ENCODE peak calls at places on chromosomes 12 and 14, in nine cellular contexts. L is AG09309, Q is fibroblast of mammary gland, U is heart right ventricle, H is HCT116, X is left ventricle myocardium inferior, P is stomach, W is Peyer's patch, Z is astrocyte. F is an unnamed sample.

GRCh38 chr14:56379956-56380355 is 199.6 kb upstream of the TMEM260 start:
- DNase-seq in X (no peak), Q (peak; percentile 77), U (no peak), L (peak; percentile 39), H (no peak), Z (peak; percentile 38), W (no peak), P (no peak), F (peak; percentile 44)

GRCh38 chr12:104680070-104680469 is 223.3 kb downstream of the CHST11 start:
- DNase-seq in Q (no peak), W (no peak), H (peak; percentile 13), X (no peak), L (no peak), P (no peak), U (no peak), Z (no peak), F (peak; percentile 60)

GRCh38 chr14:28820677-28821076 is 54.1 kb downstream of the FOXG1 start:
- DNase-seq in Q (no peak), H (no peak), L (no peak), W (no peak), X (no peak), P (no peak), Z (no peak), U (no peak), F (no peak)

GRCh38 chr12:65937806-65938205 is 113.5 kb downstream of the HMGA2 start:
- DNase-seq in P (no peak), Z (no peak), L (no peak), U (no peak), X (no peak), W (no peak), H (no peak), Q (no peak), F (no peak)

GRCh38 chr12:45010051-45010450 is 40.8 kb downstream of the DBX2 start:
- DNase-seq in U (no peak), L (no peak), Q (peak; percentile 88), H (no peak), Z (peak; percentile 21), X (no peak), P (no peak), W (no peak), F (no peak)

GRCh38 chr12:48002773-48003218 is 1.5 kb downstream of the COL2A1 start:
- DNase-seq in X (no peak), L (no peak), U (peak; percentile 48), Q (peak; percentile 27), Z (peak; percentile 19), H (no peak), W (peak; percentile 58), P (peak; percentile 48), F (peak; percentile 33)

GRCh38 chr12:120620624-120621023 is 19.8 kb upstream of the CABP1 start:
- DNase-seq in W (peak; percentile 67), H (no peak), Q (no peak), U (no peak), L (no peak), X (no peak), P (peak; percentile 51), Z (no peak), F (no peak)

GRCh38 chr14:53432378-53432802 is 279.3 kb upstream of the DDHD1 start:
- DNase-seq in H (peak; percentile 40), X (no peak), L (peak; percentile 17), P (no peak), W (no peak), Q (peak; percentile 54), Z (peak; percentile 22), U (no peak), F (peak; percentile 65)

GRCh38 chr12:130956456-130957303 is 3.0 kb downstream of the ADGRD1 start:
- DNase-seq in Q (no peak), X (no peak), P (no peak), L (no peak), U (no peak), W (no peak), H (no peak), Z (no peak), F (no peak)

GRCh38 chr12:27511031-27511722 is 12.8 kb upstream of the PPFIBP1 start:
- DNase-seq in L (no peak), W (no peak), P (no peak), X (no peak), H (no peak), U (no peak), Z (peak; percentile 91), Q (peak; percentile 85), F (peak; percentile 58)

DNA sequence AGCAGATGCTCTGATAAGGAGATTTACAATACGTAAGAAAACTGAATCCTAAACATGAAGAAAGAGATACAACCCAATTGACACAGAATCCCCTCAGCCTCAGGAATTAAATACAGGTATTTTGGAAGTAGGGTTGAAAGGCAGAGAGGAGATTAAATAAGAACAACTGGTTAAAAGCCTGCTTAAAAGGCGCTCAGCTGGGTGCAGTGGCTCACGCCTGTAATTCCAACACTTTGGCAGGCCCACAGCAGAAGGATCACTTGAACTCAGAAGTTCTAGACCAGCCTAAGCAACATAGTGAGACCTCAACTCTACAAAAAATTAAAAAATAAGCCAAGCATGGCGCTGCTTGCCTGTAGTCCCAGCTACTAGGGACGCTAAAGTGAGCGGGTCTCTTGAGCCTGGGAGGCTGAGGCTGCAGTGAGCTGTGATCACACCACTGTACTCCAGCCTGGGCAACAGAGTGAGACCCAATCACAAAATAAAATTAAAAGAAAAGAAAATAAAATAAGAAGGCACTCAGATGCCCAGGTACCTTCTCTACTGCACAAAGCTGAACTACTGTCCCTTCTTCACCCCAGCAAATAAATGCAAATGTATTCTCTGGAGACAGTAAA is 32.9 kb downstream of the MED13L start:
- DNase-seq in P (no peak), H (no peak), Q (no peak), U (no peak), X (no peak), Z (no peak), W (no peak), L (no peak), F (no peak)
- H3K4me3 ChIP-seq in P (no peak overlapping the region), H (no peak overlapping the region), Q (no peak overlapping the region), U (no peak overlapping the region), X (no peak overlapping the region), Z (no peak overlapping the region), W (no peak overlapping the region), L (no peak overlapping the region), F (no peak overlapping the region)

GRCh38 chr12:52300796-52301691 is 9.7 kb upstream of the KRT81 start:
- DNase-seq in Q (peak; percentile 18), X (no peak), L (no peak), P (no peak), H (no peak), Z (no peak), U (no peak), W (peak; percentile 29), F (peak; percentile 23)

GRCh38 chr12:52310622-52311281 is 10.4 kb downstream of the KRT83 start:
- DNase-seq in W (peak; percentile 8), X (no peak), U (no peak), Z (no peak), P (no peak), L (no peak), H (no peak), Q (no peak), F (peak; percentile 27)

GRCh38 chr12:52307836-52308806 is 13.1 kb downstream of the KRT83 start:
- DNase-seq in U (peak; percentile 56), L (no peak), Q (no peak), W (peak; percentile 74), X (peak; percentile 35), Z (peak; percentile 34), P (peak; percentile 67), H (peak; percentile 24), F (peak; percentile 20)

GRCh38 chr12:52308807-52309425 is 12.3 kb downstream of the KRT83 start:
- DNase-seq in U (no peak), Q (no peak), W (peak; percentile 9), P (no peak), L (no peak), H (no peak), X (no peak), Z (no peak), F (no peak)

GRCh38 chr12:52305921-52306705 is 14.8 kb upstream of the KRT81 start:
- DNase-seq in P (no peak), Q (no peak), H (no peak), L (no peak), W (no peak), X (no peak), Z (no peak), U (no peak), F (no peak)
- TF ChIP-seq CTCF in P (no peak), Q (peak; percentile 18), H (peak; percentile 53), L (no peak), W (no peak), X (peak; percentile 32), Z (no peak), U (peak; percentile 19), F (peak; percentile 47)

DNA sequence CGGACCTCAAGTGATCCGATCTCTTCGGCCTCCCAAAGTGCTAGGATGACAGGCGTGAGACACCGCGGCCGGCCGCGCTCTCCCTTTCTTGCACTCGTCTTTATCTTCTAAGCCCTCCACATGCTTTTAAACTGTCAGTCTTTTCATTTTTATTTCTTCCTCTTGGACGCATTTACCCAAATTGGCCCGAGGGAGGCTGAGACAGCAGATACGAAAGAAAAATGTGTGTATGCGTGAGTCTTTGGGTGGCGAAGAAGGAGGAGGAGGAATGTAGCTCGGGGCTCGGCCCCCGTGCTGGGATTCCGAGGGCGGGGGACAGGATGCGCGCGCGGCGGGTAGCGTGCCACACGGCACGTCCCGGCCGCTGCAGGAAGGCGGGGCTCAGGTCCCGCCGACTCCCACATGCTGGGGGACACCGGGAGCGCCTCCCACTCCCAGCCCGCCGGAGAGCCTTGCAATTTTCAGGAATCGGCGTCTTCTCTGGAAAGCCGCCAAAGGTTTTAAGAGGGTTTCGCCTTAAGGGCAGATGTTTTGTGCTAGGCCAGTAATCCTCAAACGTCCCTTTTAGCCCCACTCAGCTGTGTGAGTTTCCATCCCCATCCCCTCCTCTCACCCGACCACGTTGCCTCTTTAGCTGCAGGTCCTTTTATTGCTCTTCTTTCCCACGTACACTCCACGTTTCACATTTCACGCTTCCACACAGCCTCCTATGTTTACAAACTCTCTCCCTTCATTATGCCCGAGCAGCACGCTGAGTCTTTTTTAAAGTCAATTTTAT is 34.7 kb upstream of the SLC2A3 start:
- DNase-seq in L (peak; percentile 96), U (peak; percentile 90), Z (peak; percentile 84), P (peak; percentile 72), H (peak; percentile 61), X (peak; percentile 88), Q (peak; percentile 89), W (peak; percentile 73), F (peak; percentile 97)
- H3K4me3 ChIP-seq in L (peak overlapping the region; percentile 45), U (peak overlapping the region; percentile 54), Z (peak overlapping the region; percentile 66), P (peak overlapping the region; percentile 49), H (peak overlapping the region; percentile 52), X (peak overlapping the region; percentile 74), Q (peak overlapping the region; percentile 64), W (peak overlapping the region; percentile 42), F (peak overlapping the region; percentile 63)

DNA sequence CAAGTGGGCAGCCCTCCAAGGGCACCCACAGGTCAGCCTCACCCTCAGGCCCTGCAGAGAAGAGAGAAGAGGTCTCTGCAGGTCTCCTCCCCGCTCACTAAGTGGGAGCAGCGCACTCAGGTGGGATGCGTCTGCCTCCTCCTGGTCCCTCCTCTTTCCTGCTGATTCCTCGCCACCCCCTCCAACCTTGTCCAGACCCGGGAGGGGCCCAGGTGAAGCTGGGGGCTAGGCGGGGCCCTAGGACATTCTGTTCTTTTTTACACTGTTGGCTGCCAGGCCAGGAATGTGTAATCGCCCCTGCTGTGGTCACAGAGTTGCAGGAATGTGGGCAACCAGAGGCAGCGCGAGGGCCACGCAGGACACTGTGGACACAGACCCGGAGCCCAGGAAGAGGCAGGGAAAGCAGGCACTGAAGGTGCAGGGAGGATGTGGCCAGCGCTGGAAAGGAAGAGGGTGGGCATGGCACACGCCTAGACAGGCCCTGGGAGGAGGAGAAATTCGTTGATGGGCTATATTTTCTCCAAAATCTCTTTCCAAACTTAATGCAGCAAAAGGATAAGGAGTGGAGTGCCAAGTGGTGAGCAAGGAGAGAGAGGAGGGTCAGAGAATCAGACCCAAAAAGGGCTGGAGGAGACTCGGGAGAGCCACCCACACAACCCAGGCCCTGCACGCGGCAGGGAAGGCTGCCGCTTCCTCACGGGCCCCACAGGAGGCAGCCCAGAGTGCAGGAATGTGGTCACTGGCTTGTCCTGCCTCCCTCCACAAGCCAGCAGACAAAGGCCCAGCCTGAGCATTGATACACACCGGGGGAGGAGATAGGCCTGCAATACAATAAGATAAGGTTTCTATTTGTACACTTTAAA is 947 bp upstream of the SCNN1A start:
- DNase-seq in X (no peak), H (no peak), U (no peak), P (peak; percentile 92), L (no peak), Z (peak; percentile 59), W (peak; percentile 72), Q (peak; percentile 79), F (peak; percentile 73)
- TF ChIP-seq CTCF in X (peak; percentile 43), H (peak; percentile 51), U (peak; percentile 34), P (no peak), L (peak; percentile 63), Z (peak; percentile 27), W (no peak), Q (peak; percentile 45), F (peak; percentile 56)